ENCODE peak calls at places on chromosomes 13 and 19, in ten cellular contexts. Q is heart right ventricle, T is fibroblast of the aortic adventitia, K is left lung, W is right atrium auricular region, O is HepG2, Z is uterus, Y is epithelial cell of proximal tubule, G is mammary epithelial cell, J is AG10803. E is an unnamed sample.

GRCh38 chr13:101869553-101869952 is 417.1 kb downstream of the ITGBL1 start:
- DNase-seq in Q (no peak), T (no peak), K (no peak), W (no peak), O (no peak), Z (no peak), Y (no peak), G (no peak), J (peak), E (peak)

GRCh38 chr13:25167775-25168174 is 4.3 kb downstream of the AMER2 start:
- DNase-seq in Q (no peak), T (no peak), K (no peak), W (no peak), O (no peak), Z (no peak), Y (no peak), G (no peak), J (no peak), E (no peak)

GRCh38 chr13:99196466-99197256 is 4.0 kb upstream of the UBAC2 start:
- DNase-seq in Q (no peak), T (no peak), K (no peak), W (no peak), O (no peak), Z (no peak), Y (no peak), G (peak), J (no peak), E (no peak)

GRCh38 chr13:50410921-50411712 is 395.9 kb downstream of the KCNRG start:
- DNase-seq in Q (no peak), T (peak), K (no peak), W (no peak), O (peak), Z (no peak), Y (peak), G (peak), J (peak), E (peak)

GRCh38 chr13:42392180-42392579 is 120.2 kb downstream of the AKAP11 start:
- DNase-seq in Q (no peak), T (no peak), K (no peak), W (no peak), O (no peak), Z (no peak), Y (no peak), G (no peak), J (no peak), E (no peak)

GRCh38 chr13:112719556-112719955 is 29.7 kb downstream of the ATP11A start:
- DNase-seq in Q (no peak), T (no peak), K (no peak), W (no peak), O (no peak), Z (no peak), Y (no peak), G (no peak), J (no peak), E (no peak)

GRCh38 chr19:28883241-28883693 is 329.7 kb downstream of the UQCRFS1 start:
- DNase-seq in Q (peak), T (peak), K (no peak), W (no peak), O (no peak), Z (no peak), Y (no peak), G (no peak), J (peak), E (peak)

GRCh38 chr13:111122056-111122455 is 6.9 kb downstream of the ARHGEF7 start:
- DNase-seq in Q (no peak), T (no peak), K (no peak), W (no peak), O (no peak), Z (no peak), Y (no peak), G (no peak), J (no peak), E (no peak)

GRCh38 chr19:48501961-48502719 is 9.5 kb downstream of the LMTK3 start:
- DNase-seq in Q (no peak), T (no peak), K (peak), W (no peak), O (peak), Z (peak), Y (peak), G (peak), J (no peak), E (no peak)

GRCh38 chr13:50389726-50390125 is 374.5 kb downstream of the KCNRG start:
- DNase-seq in Q (no peak), T (no peak), K (no peak), W (no peak), O (no peak), Z (no peak), Y (no peak), G (no peak), J (no peak), E (no peak)

GRCh38 chr13:97459215-97459772 is 25.3 kb downstream of the RAP2A start:
- DNase-seq in Q (no peak), T (no peak), K (no peak), W (no peak), O (no peak), Z (no peak), Y (no peak), G (no peak), J (no peak), E (no peak)

GRCh38 chr19:47573076-47574026 is at the start of gene ZNF541:
- DNase-seq in Q (peak), T (peak), K (peak), W (no peak), O (no peak), Z (peak), Y (no peak), G (no peak), J (peak), E (peak)

GRCh38 chr19:13665125-13665903 is 99.0 kb upstream of the MRI1 start:
- DNase-seq in Q (no peak), T (no peak), K (no peak), W (no peak), O (no peak), Z (no peak), Y (no peak), G (no peak), J (no peak), E (no peak)

GRCh38 chr13:75399168-75399878 is 82.6 kb downstream of the TBC1D4 start:
- DNase-seq in Q (no peak), T (no peak), K (no peak), W (no peak), O (no peak), Z (no peak), Y (no peak), G (no peak), J (no peak), E (no peak)

GRCh38 chr19:22622901-22623840 is 11.0 kb upstream of the ZNF492 start:
- DNase-seq in Q (peak), T (no peak), K (no peak), W (peak), O (no peak), Z (peak), Y (no peak), G (no peak), J (no peak), E (no peak)

GRCh38 chr19:7636691-7637373 is at the start of gene STXBP2:
- DNase-seq in Q (no peak), T (no peak), K (peak), W (no peak), O (peak), Z (peak), Y (no peak), G (peak), J (no peak), E (peak)

GRCh38 chr13:105971312-105971711 is 564.1 kb downstream of the EFNB2 start:
- DNase-seq in Q (no peak), T (no peak), K (no peak), W (no peak), O (no peak), Z (no peak), Y (no peak), G (no peak), J (no peak), E (no peak)

GRCh38 chr19:9881720-9882119 is 46.6 kb downstream of the PIN1 start:
- DNase-seq in Q (no peak), T (no peak), K (no peak), W (no peak), O (no peak), Z (no peak), Y (no peak), G (peak), J (no peak), E (no peak)

GRCh38 chr19:41427647-41428480 is 690 bp upstream of the B3GNT8 start:
- DNase-seq in Q (no peak), T (peak), K (peak), W (no peak), O (no peak), Z (peak), Y (no peak), G (no peak), J (peak), E (peak)

GRCh38 chr19:1748115-1748702 is 5.1 kb upstream of the ONECUT3 start:
- DNase-seq in Q (no peak), T (no peak), K (peak), W (no peak), O (no peak), Z (no peak), Y (no peak), G (no peak), J (no peak), E (no peak)

GRCh38 chr13:102517959-102518358 is 78.8 kb upstream of the TPP2 start:
- DNase-seq in Q (no peak), T (no peak), K (no peak), W (no peak), O (no peak), Z (no peak), Y (no peak), G (peak), J (no peak), E (peak)

GRCh38 chr13:30844548-30845296 is 61.3 kb upstream of the MEDAG start:
- DNase-seq in Q (no peak), T (peak), K (no peak), W (no peak), O (no peak), Z (no peak), Y (no peak), G (no peak), J (no peak), E (no peak)

GRCh38 chr13:29607465-29607864 is 12.0 kb upstream of the SLC7A1 start:
- DNase-seq in Q (no peak), T (peak), K (no peak), W (no peak), O (no peak), Z (no peak), Y (no peak), G (no peak), J (peak), E (no peak)

GRCh38 chr19:43606569-43607229 is 5.2 kb upstream of the SRRM5 start:
- DNase-seq in Q (no peak), T (no peak), K (no peak), W (no peak), O (no peak), Z (no peak), Y (no peak), G (peak), J (no peak), E (no peak)

GRCh38 chr19:13095934-13096890 is 6.4 kb downstream of the LYL1 start:
- DNase-seq in Q (no peak), T (no peak), K (peak), W (no peak), O (peak), Z (peak), Y (no peak), G (no peak), J (no peak), E (no peak)

GRCh38 chr19:53193534-53194222 is 520 bp upstream of the ZNF665 start:
- DNase-seq in Q (no peak), T (no peak), K (no peak), W (no peak), O (no peak), Z (no peak), Y (no peak), G (no peak), J (no peak), E (no peak)

GRCh38 chr19:53192771-53193533 is at the start of gene ZNF665:
- DNase-seq in Q (peak), T (peak), K (peak), W (peak), O (no peak), Z (peak), Y (no peak), G (peak), J (peak), E (peak)

GRCh38 chr19:53195265-53195879 is 2.2 kb upstream of the ZNF665 start:
- DNase-seq in Q (peak), T (peak), K (no peak), W (peak), O (peak), Z (peak), Y (peak), G (peak), J (peak), E (peak)

GRCh38 chr19:53190253-53190652 is 2.9 kb downstream of the ZNF665 start:
- DNase-seq in Q (no peak), T (no peak), K (no peak), W (no peak), O (no peak), Z (no peak), Y (no peak), G (no peak), J (no peak), E (no peak)
- H3K4me3 ChIP-seq in Q (no peak), T (no peak), K (no peak), W (no peak), O (no peak), Z (no peak), Y (no peak), G (no peak), J (no peak), E (no peak)

DNA sequence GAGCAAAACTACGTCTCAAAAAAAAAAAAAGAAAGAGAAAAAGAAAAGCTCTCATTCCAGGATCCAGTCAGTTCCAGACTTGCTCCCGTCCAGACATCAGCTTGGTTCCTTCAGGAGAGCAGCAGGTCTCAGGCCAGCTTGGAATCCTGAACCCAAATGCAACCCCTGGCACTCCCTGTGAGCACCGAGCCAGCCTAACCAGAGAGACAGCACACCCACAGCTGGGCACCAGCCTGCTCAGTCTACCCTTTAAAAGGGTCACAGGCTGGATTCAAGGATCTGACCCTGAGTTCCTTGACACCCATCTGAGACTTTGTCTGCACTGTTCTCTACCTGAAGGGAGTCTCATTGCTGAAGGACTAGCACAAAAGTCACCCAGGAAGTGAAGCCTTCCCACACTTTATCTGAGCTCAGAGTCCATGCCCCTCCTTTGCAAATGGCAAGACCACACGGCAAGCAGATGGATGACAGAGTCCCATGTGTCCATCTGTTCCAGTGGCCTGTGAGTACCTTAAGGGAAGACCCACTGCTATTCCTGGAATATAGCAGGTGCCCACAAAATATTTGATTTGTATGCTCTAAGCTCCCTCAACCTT is 1.4 kb downstream of the PEPD start:
- DNase-seq in Q (no peak), T (no peak), K (no peak), W (no peak), O (peak), Z (no peak), Y (no peak), G (no peak), J (no peak), E (no peak)
- H3K4me3 ChIP-seq in Q (no peak), T (peak), K (no peak), W (no peak), O (peak), Z (no peak), Y (peak), G (no peak), J (peak), E (peak)

GRCh38 chr19:574658-575526 is 2.5 kb downstream of the BSG start:
- DNase-seq in Q (peak), T (peak), K (peak), W (no peak), O (peak), Z (no peak), Y (no peak), G (no peak), J (no peak), E (peak)
- H3K4me3 ChIP-seq in Q (peak), T (peak), K (peak), W (peak), O (peak), Z (peak), Y (peak), G (peak), J (peak), E (peak)

DNA sequence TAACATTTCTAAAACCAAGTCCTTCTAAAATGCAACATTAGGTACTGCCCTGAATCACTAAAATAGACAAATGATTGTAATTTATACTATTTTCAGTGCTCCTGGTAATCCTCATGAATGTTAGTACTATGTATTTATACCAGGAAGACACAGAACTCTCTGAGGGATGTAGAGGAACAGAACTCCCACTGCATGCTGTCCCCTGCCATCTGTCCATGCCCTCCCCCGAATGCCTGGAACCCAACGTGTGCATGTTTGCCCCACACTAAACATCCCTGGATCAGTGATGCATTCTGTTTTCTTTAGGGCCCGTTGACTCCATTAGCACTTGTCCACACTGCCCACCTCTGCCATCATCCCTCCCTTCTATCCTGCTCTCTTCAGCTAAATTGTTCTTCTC is 26.5 kb downstream of the ENOX1 start:
- DNase-seq in Q (no peak), T (no peak), K (no peak), W (no peak), O (no peak), Z (no peak), Y (no peak), G (no peak), J (no peak), E (no peak)
- H3K4me3 ChIP-seq in Q (no peak), T (no peak), K (no peak), W (no peak), O (no peak), Z (no peak), Y (no peak), G (no peak), J (no peak), E (no peak)